ENCODE peak calls at places on chromosomes 6 and 20, in seven cellular contexts. One of them, this sample, is unnamed.

GRCh38 chr6:132527791-132528190 is 10.3 kb upstream of the TAAR9 start:
- DNase-seq in progenitor cell of endocrine pancreas: no peak
- DNase-seq in activated CD4-positive, alpha-beta T cell treated with anti-CD3 and anti-CD28 coated beads for 24 hours: no peak
- DNase-seq in Daoy: peak; percentile 24
- DNase-seq in brain microvascular endothelial cell: no peak
- DNase-seq in posterior cingulate gyrus: no peak
- DNase-seq in AG09309: peak; percentile 40
- DNase-seq in this sample: peak; percentile 75

GRCh38 chr6:16338577-16339262 is 100.3 kb downstream of the GMPR start:
- DNase-seq in progenitor cell of endocrine pancreas: no peak
- DNase-seq in Daoy: peak; percentile 98
- DNase-seq in brain microvascular endothelial cell: peak; percentile 97
- DNase-seq in activated CD4-positive, alpha-beta T cell treated with anti-CD3 and anti-CD28 coated beads for 24 hours: no peak
- DNase-seq in AG09309: peak; percentile 99
- DNase-seq in posterior cingulate gyrus: peak; percentile 79
- DNase-seq in this sample: peak; percentile 95

GRCh38 chr6:92790381-92790780 is 629.0 kb downstream of the EPHA7 start:
- DNase-seq in posterior cingulate gyrus: no peak
- DNase-seq in brain microvascular endothelial cell: no peak
- DNase-seq in Daoy: no peak
- DNase-seq in activated CD4-positive, alpha-beta T cell treated with anti-CD3 and anti-CD28 coated beads for 24 hours: no peak
- DNase-seq in AG09309: no peak
- DNase-seq in progenitor cell of endocrine pancreas: no peak
- DNase-seq in this sample: no peak

GRCh38 chr6:42532038-42532669 is 31.7 kb upstream of the UBR2 start:
- DNase-seq in Daoy: peak; percentile 56
- DNase-seq in posterior cingulate gyrus: no peak
- DNase-seq in activated CD4-positive, alpha-beta T cell treated with anti-CD3 and anti-CD28 coated beads for 24 hours: no peak
- DNase-seq in AG09309: no peak
- DNase-seq in brain microvascular endothelial cell: peak; percentile 51
- DNase-seq in progenitor cell of endocrine pancreas: no peak
- DNase-seq in this sample: peak; percentile 53

GRCh38 chr6:45310118-45310788 is 17.9 kb upstream of the RUNX2 start:
- DNase-seq in Daoy: no peak
- DNase-seq in brain microvascular endothelial cell: no peak
- DNase-seq in activated CD4-positive, alpha-beta T cell treated with anti-CD3 and anti-CD28 coated beads for 24 hours: no peak
- DNase-seq in progenitor cell of endocrine pancreas: no peak
- DNase-seq in posterior cingulate gyrus: no peak
- DNase-seq in AG09309: no peak
- DNase-seq in this sample: no peak

GRCh38 chr6:111503660-111504059 is 20.6 kb upstream of the REV3L start:
- DNase-seq in AG09309: no peak
- DNase-seq in Daoy: peak; percentile 23
- DNase-seq in progenitor cell of endocrine pancreas: no peak
- DNase-seq in posterior cingulate gyrus: no peak
- DNase-seq in brain microvascular endothelial cell: peak; percentile 2
- DNase-seq in activated CD4-positive, alpha-beta T cell treated with anti-CD3 and anti-CD28 coated beads for 24 hours: no peak
- DNase-seq in this sample: no peak

GRCh38 chr20:42483694-42484303 is 705.9 kb downstream of the PTPRT start:
- DNase-seq in Daoy: no peak
- DNase-seq in activated CD4-positive, alpha-beta T cell treated with anti-CD3 and anti-CD28 coated beads for 24 hours: no peak
- DNase-seq in posterior cingulate gyrus: no peak
- DNase-seq in AG09309: no peak
- DNase-seq in progenitor cell of endocrine pancreas: no peak
- DNase-seq in brain microvascular endothelial cell: no peak
- DNase-seq in this sample: no peak

GRCh38 chr20:59804347-59804746 is 129.1 kb downstream of the SYCP2 start:
- DNase-seq in progenitor cell of endocrine pancreas: no peak
- DNase-seq in AG09309: no peak
- DNase-seq in activated CD4-positive, alpha-beta T cell treated with anti-CD3 and anti-CD28 coated beads for 24 hours: no peak
- DNase-seq in posterior cingulate gyrus: no peak
- DNase-seq in Daoy: no peak
- DNase-seq in brain microvascular endothelial cell: no peak
- DNase-seq in this sample: no peak

GRCh38 chr6:133447924-133448323 is 206.8 kb downstream of the EYA4 start:
- DNase-seq in Daoy: no peak
- DNase-seq in posterior cingulate gyrus: no peak
- DNase-seq in brain microvascular endothelial cell: peak; percentile 83
- DNase-seq in activated CD4-positive, alpha-beta T cell treated with anti-CD3 and anti-CD28 coated beads for 24 hours: no peak
- DNase-seq in progenitor cell of endocrine pancreas: no peak
- DNase-seq in AG09309: no peak
- DNase-seq in this sample: no peak

GRCh38 chr6:91669904-91670295 is 1083.0 kb upstream of the MAP3K7 start:
- DNase-seq in AG09309: no peak
- DNase-seq in activated CD4-positive, alpha-beta T cell treated with anti-CD3 and anti-CD28 coated beads for 24 hours: no peak
- DNase-seq in progenitor cell of endocrine pancreas: no peak
- DNase-seq in Daoy: no peak
- DNase-seq in brain microvascular endothelial cell: no peak
- DNase-seq in posterior cingulate gyrus: no peak
- DNase-seq in this sample: no peak

GRCh38 chr20:44703183-44703925 is 11.8 kb upstream of the CCN5 start:
- DNase-seq in activated CD4-positive, alpha-beta T cell treated with anti-CD3 and anti-CD28 coated beads for 24 hours: no peak
- DNase-seq in Daoy: no peak
- DNase-seq in posterior cingulate gyrus: no peak
- DNase-seq in AG09309: no peak
- DNase-seq in progenitor cell of endocrine pancreas: no peak
- DNase-seq in brain microvascular endothelial cell: no peak
- DNase-seq in this sample: peak; percentile 48

GRCh38 chr6:119147101-119148053 is 68.9 kb upstream of the FAM184A start:
- DNase-seq in posterior cingulate gyrus: peak; percentile 18
- DNase-seq in AG09309: peak; percentile 89
- DNase-seq in Daoy: peak; percentile 95
- DNase-seq in activated CD4-positive, alpha-beta T cell treated with anti-CD3 and anti-CD28 coated beads for 24 hours: peak; percentile 48
- DNase-seq in progenitor cell of endocrine pancreas: no peak
- DNase-seq in brain microvascular endothelial cell: peak; percentile 98
- DNase-seq in this sample: peak; percentile 96

GRCh38 chr20:58722379-58722778 is 29.8 kb downstream of the NPEPL1 start:
- DNase-seq in progenitor cell of endocrine pancreas: no peak
- DNase-seq in brain microvascular endothelial cell: no peak
- DNase-seq in posterior cingulate gyrus: no peak
- DNase-seq in activated CD4-positive, alpha-beta T cell treated with anti-CD3 and anti-CD28 coated beads for 24 hours: no peak
- DNase-seq in Daoy: no peak
- DNase-seq in AG09309: no peak
- DNase-seq in this sample: no peak

GRCh38 chr6:125918681-125919566 is 37.6 kb upstream of the HINT3 start:
- DNase-seq in activated CD4-positive, alpha-beta T cell treated with anti-CD3 and anti-CD28 coated beads for 24 hours: peak; percentile 18
- DNase-seq in posterior cingulate gyrus: no peak
- DNase-seq in Daoy: peak; percentile 91
- DNase-seq in AG09309: peak; percentile 70
- DNase-seq in brain microvascular endothelial cell: peak; percentile 85
- DNase-seq in progenitor cell of endocrine pancreas: no peak
- DNase-seq in this sample: peak; percentile 69

GRCh38 chr6:161044335-161044734 is 52.8 kb downstream of the MAP3K4 start:
- DNase-seq in Daoy: no peak
- DNase-seq in posterior cingulate gyrus: no peak
- DNase-seq in AG09309: no peak
- DNase-seq in activated CD4-positive, alpha-beta T cell treated with anti-CD3 and anti-CD28 coated beads for 24 hours: no peak
- DNase-seq in progenitor cell of endocrine pancreas: no peak
- DNase-seq in brain microvascular endothelial cell: no peak
- DNase-seq in this sample: no peak

GRCh38 chr20:7449269-7449668 is 491.0 kb downstream of the HAO1 start:
- DNase-seq in Daoy: no peak
- DNase-seq in progenitor cell of endocrine pancreas: no peak
- DNase-seq in posterior cingulate gyrus: no peak
- DNase-seq in brain microvascular endothelial cell: no peak
- DNase-seq in activated CD4-positive, alpha-beta T cell treated with anti-CD3 and anti-CD28 coated beads for 24 hours: no peak
- DNase-seq in AG09309: no peak
- DNase-seq in this sample: no peak

GRCh38 chr20:36768768-36769430 is 4.7 kb downstream of the DSN1 start:
- DNase-seq in posterior cingulate gyrus: no peak
- DNase-seq in progenitor cell of endocrine pancreas: no peak
- DNase-seq in AG09309: no peak
- DNase-seq in activated CD4-positive, alpha-beta T cell treated with anti-CD3 and anti-CD28 coated beads for 24 hours: no peak
- DNase-seq in brain microvascular endothelial cell: no peak
- DNase-seq in Daoy: no peak
- DNase-seq in this sample: no peak

GRCh38 chr6:111069722-111070406 is 17.4 kb upstream of the SLC16A10 start:
- DNase-seq in brain microvascular endothelial cell: no peak
- DNase-seq in AG09309: no peak
- DNase-seq in Daoy: no peak
- DNase-seq in progenitor cell of endocrine pancreas: no peak
- DNase-seq in posterior cingulate gyrus: no peak
- DNase-seq in activated CD4-positive, alpha-beta T cell treated with anti-CD3 and anti-CD28 coated beads for 24 hours: no peak
- DNase-seq in this sample: no peak

GRCh38 chr6:112330071-112330876 is 16.9 kb upstream of the RFPL4B start:
- DNase-seq in AG09309: no peak
- DNase-seq in posterior cingulate gyrus: no peak
- DNase-seq in activated CD4-positive, alpha-beta T cell treated with anti-CD3 and anti-CD28 coated beads for 24 hours: no peak
- DNase-seq in Daoy: peak; percentile 67
- DNase-seq in progenitor cell of endocrine pancreas: no peak
- DNase-seq in brain microvascular endothelial cell: no peak
- DNase-seq in this sample: peak; percentile 45

GRCh38 chr20:1440024-1440423 is 26.6 kb downstream of the NSFL1C start:
- DNase-seq in progenitor cell of endocrine pancreas: no peak
- DNase-seq in activated CD4-positive, alpha-beta T cell treated with anti-CD3 and anti-CD28 coated beads for 24 hours: no peak
- DNase-seq in brain microvascular endothelial cell: no peak
- DNase-seq in posterior cingulate gyrus: no peak
- DNase-seq in AG09309: no peak
- DNase-seq in Daoy: peak; percentile 37
- DNase-seq in this sample: peak; percentile 19

GRCh38 chr20:23368316-23369110 is 6.5 kb downstream of the GZF1 start:
- DNase-seq in Daoy: no peak
- DNase-seq in AG09309: no peak
- DNase-seq in posterior cingulate gyrus: no peak
- DNase-seq in progenitor cell of endocrine pancreas: no peak
- DNase-seq in brain microvascular endothelial cell: no peak
- DNase-seq in activated CD4-positive, alpha-beta T cell treated with anti-CD3 and anti-CD28 coated beads for 24 hours: no peak
- DNase-seq in this sample: no peak

GRCh38 chr6:135267085-135267484 is 86.0 kb downstream of the MYB start:
- DNase-seq in AG09309: no peak
- DNase-seq in posterior cingulate gyrus: no peak
- DNase-seq in brain microvascular endothelial cell: no peak
- DNase-seq in Daoy: no peak
- DNase-seq in activated CD4-positive, alpha-beta T cell treated with anti-CD3 and anti-CD28 coated beads for 24 hours: no peak
- DNase-seq in progenitor cell of endocrine pancreas: no peak
- DNase-seq in this sample: no peak

GRCh38 chr20:58481541-58482021 is 33.6 kb downstream of the APCDD1L start:
- DNase-seq in posterior cingulate gyrus: no peak
- DNase-seq in brain microvascular endothelial cell: peak; percentile 6
- DNase-seq in AG09309: no peak
- DNase-seq in progenitor cell of endocrine pancreas: peak; percentile 30
- DNase-seq in activated CD4-positive, alpha-beta T cell treated with anti-CD3 and anti-CD28 coated beads for 24 hours: peak; percentile 50
- DNase-seq in Daoy: peak; percentile 74
- DNase-seq in this sample: no peak

GRCh38 chr20:48722737-48723191 is 105.0 kb downstream of the PREX1 start:
- DNase-seq in progenitor cell of endocrine pancreas: no peak
- DNase-seq in activated CD4-positive, alpha-beta T cell treated with anti-CD3 and anti-CD28 coated beads for 24 hours: no peak
- DNase-seq in Daoy: peak; percentile 80
- DNase-seq in brain microvascular endothelial cell: peak; percentile 50
- DNase-seq in posterior cingulate gyrus: no peak
- DNase-seq in AG09309: no peak
- DNase-seq in this sample: peak; percentile 35